ENCODE peak calls at places on chromosomes 12 and 14, in eight cellular contexts. I, M, Z, E, P, H, S and V are unnamed samples.

GRCh38 chr12:46516933-46517578 is 144.5 kb upstream of the SLC38A2 start:
- DNase-seq in H (no peak), P (no peak), M (no peak), S (no peak), Z (no peak), I (no peak), E (no peak), V (no peak)

GRCh38 chr12:45483571-45483970 is 245.9 kb upstream of the ARID2 start:
- DNase-seq in H (no peak), E (no peak), M (peak; percentile 28), S (no peak), I (no peak), Z (no peak), P (peak; percentile 13), V (peak; percentile 38)

GRCh38 chr14:101200650-101201516 is 297.4 kb upstream of the RTL1 start:
- DNase-seq in S (no peak), H (peak; percentile 61), E (no peak), Z (no peak), M (no peak), I (no peak), P (no peak), V (peak; percentile 7)

GRCh38 chr12:49049566-49050224 is 10.9 kb downstream of the KMT2D start:
- DNase-seq in P (no peak), H (no peak), E (no peak), M (peak; percentile 16), S (no peak), Z (no peak), I (no peak), V (no peak)

GRCh38 chr12:131096681-131097181 is 143.0 kb downstream of the ADGRD1 start:
- DNase-seq in S (no peak), Z (no peak), H (peak; percentile 79), P (no peak), I (no peak), E (no peak), M (no peak), V (peak; percentile 3)

GRCh38 chr14:52048641-52049204 is 20.1 kb downstream of the NID2 start:
- DNase-seq in E (no peak), I (peak; percentile 5), Z (no peak), M (peak; percentile 70), S (no peak), P (no peak), H (no peak), V (peak; percentile 33)

GRCh38 chr14:104433401-104434213 is 146.0 kb upstream of the C14orf180 start:
- DNase-seq in Z (peak; percentile 12), E (no peak), M (no peak), S (no peak), P (no peak), H (peak; percentile 82), I (no peak), V (no peak)

GRCh38 chr14:30621954-30622830 is at the start of gene SCFD1:
- DNase-seq in E (peak; percentile 93), S (peak; percentile 79), Z (peak; percentile 95), H (peak; percentile 99), M (peak; percentile 87), I (peak; percentile 93), P (peak; percentile 74), V (peak; percentile 93)

GRCh38 chr12:101698782-101699347 is 1.4 kb downstream of the CHPT1 start:
- DNase-seq in S (no peak), E (no peak), M (no peak), I (no peak), H (no peak), Z (no peak), P (no peak), V (no peak)

GRCh38 chr14:81423504-81423903 is 23.4 kb upstream of the STON2 start:
- DNase-seq in Z (no peak), S (no peak), H (peak; percentile 90), I (no peak), M (no peak), P (no peak), E (no peak), V (peak; percentile 16)

GRCh38 chr12:95342008-95342407 is 124.4 kb downstream of the VEZT start:
- DNase-seq in H (no peak), E (no peak), Z (no peak), P (no peak), I (no peak), S (no peak), M (no peak), V (no peak)

GRCh38 chr12:24415934-24416333 is 466.5 kb upstream of the SOX5 start:
- DNase-seq in I (no peak), M (no peak), Z (no peak), H (no peak), E (no peak), P (no peak), S (no peak), V (no peak)

GRCh38 chr12:124548854-124549378 is 18.5 kb downstream of the NCOR2 start:
- DNase-seq in P (peak; percentile 69), Z (no peak), S (no peak), H (peak; percentile 94), M (peak; percentile 87), E (no peak), I (no peak), V (peak; percentile 66)

GRCh38 chr14:34460295-34460694 is 1.7 kb downstream of the SPTSSA start:
- DNase-seq in I (no peak), H (no peak), E (no peak), M (no peak), P (no peak), Z (no peak), S (no peak), V (no peak)

GRCh38 chr12:120529641-120530314 is 820 bp upstream of the COQ5 start:
- DNase-seq in E (peak; percentile 85), Z (no peak), M (peak; percentile 49), H (no peak), S (no peak), I (peak; percentile 82), P (no peak), V (no peak)

GRCh38 chr12:111046896-111047295 is 126.5 kb upstream of the MYL2 start:
- DNase-seq in P (no peak), Z (no peak), E (no peak), M (no peak), S (no peak), I (no peak), H (no peak), V (no peak)

GRCh38 chr14:42541535-42542001 is 934.9 kb downstream of the LRFN5 start:
- DNase-seq in M (no peak), E (no peak), Z (no peak), P (no peak), S (no peak), H (no peak), I (no peak), V (no peak)

GRCh38 chr12:18430425-18431048 is 169.2 kb downstream of the PIK3C2G start:
- DNase-seq in E (peak; percentile 92), P (peak; percentile 37), I (peak; percentile 52), M (peak; percentile 68), H (no peak), S (peak; percentile 60), Z (peak; percentile 60), V (no peak)

GRCh38 chr12:6046511-6047180 is 77.8 kb downstream of the VWF start:
- DNase-seq in Z (no peak), I (no peak), E (no peak), M (no peak), P (no peak), H (no peak), S (no peak), V (no peak)